ENCODE peak calls at places on chromosomes 7 and 10, in five cellular contexts. F is iPS-NIHi11, A is mesendoderm, R is cardiac muscle cell, P is GM12865. M is an unnamed sample.

GRCh38 chr7:485188-486081 is 34.2 kb downstream of the PDGFA start:
- DNase-seq in P (no peak), A (no peak), F (no peak), R (no peak), M (no peak)

GRCh38 chr7:39605087-39605486 is 18.3 kb upstream of the RALA start:
- DNase-seq in P (no peak), A (no peak), R (no peak), F (no peak), M (no peak)

GRCh38 chr10:101789686-101790085 is 6.4 kb upstream of the NPM3 start:
- DNase-seq in A (no peak), R (no peak), P (no peak), F (no peak), M (no peak)

GRCh38 chr10:52615756-52616419 is 156.7 kb downstream of the MBL2 start:
- DNase-seq in A (no peak), R (no peak), F (no peak), P (no peak), M (no peak)

GRCh38 chr10:52632591-52632990 is 140.0 kb downstream of the MBL2 start:
- DNase-seq in F (peak; percentile 5), P (no peak), R (no peak), A (peak; percentile 52), M (no peak)

GRCh38 chr10:4431114-4431862 is 394.7 kb upstream of the AKR1E2 start:
- DNase-seq in F (no peak), A (peak; percentile 16), R (peak; percentile 22), P (no peak), M (no peak)

GRCh38 chr7:151351027-151351426 is 9.4 kb downstream of the NUB1 start:
- DNase-seq in F (peak; percentile 62), P (peak; percentile 75), R (no peak), A (peak; percentile 54), M (peak; percentile 87)

GRCh38 chr7:100406767-100407166 is 21.7 kb downstream of the ZCWPW1 start:
- DNase-seq in R (peak; percentile 69), P (no peak), A (no peak), F (no peak), M (no peak)

GRCh38 chr7:42095791-42096190 is 141.2 kb downstream of the GLI3 start:
- DNase-seq in P (no peak), F (no peak), R (peak; percentile 38), A (no peak), M (no peak)

GRCh38 chr10:11823989-11824346 is 812 bp downstream of the PROSER2 start:
- DNase-seq in A (no peak), F (no peak), P (no peak), R (peak; percentile 19), M (no peak)

GRCh38 chr10:10326119-10326518 is 691.6 kb upstream of the CELF2 start:
- DNase-seq in A (no peak), P (no peak), R (peak; percentile 64), F (no peak), M (no peak)

GRCh38 chr7:128189231-128189930 is 51.7 kb upstream of the LEP start:
- DNase-seq in A (no peak), F (no peak), R (no peak), P (no peak), M (peak; percentile 45)

GRCh38 chr7:105664816-105665525 is 83.7 kb upstream of the EFCAB10 start:
- DNase-seq in F (peak; percentile 55), A (peak; percentile 99), R (peak; percentile 38), P (no peak), M (peak; percentile 95)

GRCh38 chr7:104137971-104138370 is 69.8 kb downstream of the ORC5 start:
- DNase-seq in A (peak; percentile 76), R (peak; percentile 48), P (no peak), F (no peak), M (peak; percentile 58)

GRCh38 chr7:67663644-67664043 is 667.0 kb downstream of the TYW1 start:
- DNase-seq in A (no peak), F (no peak), P (no peak), R (no peak), M (no peak)

GRCh38 chr10:31745612-31746376 is 182.8 kb downstream of the ARHGAP12 start:
- DNase-seq in P (peak; percentile 54), R (peak; percentile 63), A (no peak), F (no peak), M (no peak)

GRCh38 chr7:130276796-130277762 is 10.4 kb downstream of the CPA2 start:
- DNase-seq in F (no peak), P (peak; percentile 43), A (no peak), R (peak; percentile 70), M (no peak)

GRCh38 chr10:92690211-92691041 is 671 bp downstream of the HHEX start:
- DNase-seq in F (peak; percentile 60), P (peak; percentile 43), R (peak; percentile 74), A (peak; percentile 51), M (peak; percentile 80)

GRCh38 chr7:150383710-150384397 is 4.7 kb downstream of the ZNF775 start:
- DNase-seq in P (no peak), F (peak; percentile 81), R (no peak), A (peak; percentile 98), M (peak; percentile 99)

GRCh38 chr10:128060341-128060851 is 65.8 kb downstream of the MKI67 start:
- DNase-seq in F (no peak), A (no peak), P (no peak), R (no peak), M (no peak)

GRCh38 chr7:17963281-17963680 is 23.0 kb upstream of the SNX13 start:
- DNase-seq in R (peak; percentile 53), A (no peak), P (no peak), F (no peak), M (no peak)

GRCh38 chr10:71333154-71333887 is 14.3 kb downstream of the SLC29A3 start:
- DNase-seq in P (no peak), R (no peak), F (no peak), A (no peak), M (no peak)

GRCh38 chr7:142323706-142324105 is 65.8 kb upstream of the PRSS58 start:
- DNase-seq in F (peak; percentile 86), R (peak; percentile 8), P (peak; percentile 10), A (peak; percentile 90), M (peak; percentile 96)

GRCh38 chr7:98365863-98366561 is 34.9 kb downstream of the BAIAP2L1 start:
- DNase-seq in F (no peak), R (no peak), P (no peak), A (no peak), M (no peak)

GRCh38 chr10:3442451-3442990 is 269.9 kb upstream of the PITRM1 start:
- DNase-seq in F (no peak), P (no peak), A (no peak), R (no peak), M (no peak)

GRCh38 chr7:1033546-1034145 is 10.7 kb upstream of the GPR146 start:
- DNase-seq in A (no peak), R (no peak), P (no peak), F (no peak), M (no peak)

GRCh38 chr7:155212301-155213015 is 85.2 kb upstream of the INSIG1 start:
- DNase-seq in P (no peak), R (no peak), A (no peak), F (no peak), M (no peak)

GRCh38 chr7:100879685-100880261 is 4.9 kb downstream of the SRRT start:
- DNase-seq in A (no peak), R (no peak), F (no peak), P (no peak), M (no peak)

GRCh38 chr7:106249488-106249887 is 35.3 kb downstream of the NAMPT start:
- DNase-seq in A (no peak), P (no peak), R (no peak), F (no peak), M (no peak)

GRCh38 chr7:151607464-151607867 is 87.8 kb upstream of the RHEB start:
- DNase-seq in P (no peak), A (no peak), R (peak; percentile 49), F (no peak), M (no peak)

M was measured in endodermal cell.